ENCODE peak calls at places on chromosomes 1 and 21, in five cellular contexts. Y, Q, J, D and T are unnamed samples.

GRCh38 chr1:175217674-175218073 is 25.1 kb upstream of the KIAA0040 start:
- DNase-seq in Y (no peak), Q (no peak), J (no peak), D (no peak), T (no peak)

GRCh38 chr1:2252423-2252822 is 24.3 kb downstream of the SKI start:
- DNase-seq in Y (no peak), Q (no peak), J (no peak), D (no peak), T (no peak)

GRCh38 chr21:17679002-17679600 is 66.4 kb upstream of the BTG3 start:
- DNase-seq in Y (peak; percentile 48), Q (peak; percentile 56), J (peak; percentile 59), D (peak; percentile 57), T (peak; percentile 68)

GRCh38 chr1:68623700-68624099 is 126.8 kb upstream of the DEPDC1 start:
- DNase-seq in Y (no peak), Q (no peak), J (no peak), D (no peak), T (no peak)

GRCh38 chr1:80021891-80022290 is 1015.4 kb upstream of the ADGRL4 start:
- DNase-seq in Y (no peak), Q (no peak), J (no peak), D (no peak), T (no peak)

GRCh38 chr1:112396668-112397025 is 633 bp downstream of the CTTNBP2NL start:
- DNase-seq in Y (no peak), Q (no peak), J (no peak), D (no peak), T (no peak)

GRCh38 chr1:204962742-204963632 is 80.0 kb upstream of the CNTN2 start:
- DNase-seq in Y (peak; percentile 11), Q (no peak), J (no peak), D (no peak), T (no peak)

GRCh38 chr1:151988405-151988851 is 5.2 kb downstream of the S100A10 start:
- DNase-seq in Y (no peak), Q (no peak), J (peak; percentile 67), D (no peak), T (no peak)

GRCh38 chr1:6691507-6691906 is 10.1 kb downstream of the DNAJC11 start:
- DNase-seq in Y (no peak), Q (no peak), J (no peak), D (no peak), T (no peak)

GRCh38 chr1:46442317-46443161 is 47.1 kb upstream of the DMBX1 start:
- DNase-seq in Y (no peak), Q (peak; percentile 81), J (peak; percentile 98), D (peak; percentile 71), T (peak; percentile 82)

GRCh38 chr1:47534417-47534816 is 96.6 kb downstream of the FOXD2 start:
- DNase-seq in Y (no peak), Q (no peak), J (no peak), D (no peak), T (no peak)

GRCh38 chr1:47537966-47538365 is 100.1 kb downstream of the FOXD2 start:
- DNase-seq in Y (no peak), Q (no peak), J (no peak), D (no peak), T (no peak)

GRCh38 chr1:47534040-47534328 is 96.1 kb downstream of the FOXD2 start:
- DNase-seq in Y (no peak), Q (peak; percentile 23), J (no peak), D (no peak), T (no peak)

GRCh38 chr1:47537268-47537667 is 99.4 kb downstream of the FOXD2 start:
- DNase-seq in Y (no peak), Q (no peak), J (no peak), D (no peak), T (no peak)

GRCh38 chr1:47536646-47537118 is 98.8 kb downstream of the FOXD2 start:
- DNase-seq in Y (no peak), Q (no peak), J (no peak), D (no peak), T (peak; percentile 57)
- TF ChIP-seq FOXM1 in Y (no peak), Q (no peak), J (no peak), D (no peak), T (no peak)

DNA sequence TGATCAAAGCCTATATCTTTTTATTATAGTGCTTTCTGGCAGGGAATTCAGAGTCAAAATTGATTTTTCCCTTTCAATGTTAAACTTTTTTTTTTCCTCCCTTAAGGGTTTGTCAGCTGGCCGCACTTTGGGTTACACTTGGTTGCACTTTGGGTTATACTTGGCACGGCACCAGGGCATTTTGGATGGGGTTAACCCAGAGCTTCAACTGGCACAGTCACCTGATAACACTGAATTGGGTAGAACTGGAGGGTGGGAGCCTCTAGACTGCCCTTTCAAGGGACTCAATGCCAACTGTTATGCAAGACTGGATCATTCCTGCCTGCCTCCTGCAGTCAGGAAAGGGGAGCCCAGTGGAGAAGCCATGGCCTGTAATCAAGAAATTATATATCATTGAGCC is 211.5 kb downstream of the KCNJ6 start:
- DNase-seq in Y (no peak), Q (no peak), J (no peak), D (no peak), T (no peak)
- TF ChIP-seq FOXM1 in Y (no peak), Q (no peak), J (no peak), D (no peak), T (no peak)

GRCh38 chr21:37374026-37374425 is 7.5 kb downstream of the DYRK1A start:
- DNase-seq in Y (no peak), Q (no peak), J (no peak), D (no peak), T (no peak)
- TF ChIP-seq FOXM1 in Y (no peak), Q (no peak), J (no peak), D (no peak), T (no peak)

GRCh38 chr1:41611932-41612450 is 127.5 kb upstream of the EDN2 start:
- DNase-seq in Y (no peak), Q (no peak), J (no peak), D (no peak), T (no peak)

GRCh38 chr1:41609166-41609883 is 124.8 kb upstream of the EDN2 start:
- DNase-seq in Y (no peak), Q (no peak), J (no peak), D (no peak), T (no peak)

GRCh38 chr1:41610361-41610760 is 125.9 kb upstream of the EDN2 start:
- DNase-seq in Y (no peak), Q (no peak), J (no peak), D (no peak), T (no peak)

GRCh38 chr1:41612953-41613352 is 128.5 kb upstream of the EDN2 start:
- DNase-seq in Y (no peak), Q (no peak), J (no peak), D (no peak), T (no peak)

GRCh38 chr1:41611068-41611931 is 126.8 kb upstream of the EDN2 start:
- DNase-seq in Y (no peak), Q (no peak), J (no peak), D (no peak), T (no peak)
- TF ChIP-seq FOXM1 in Y (no peak), Q (no peak), J (no peak), D (no peak), T (no peak)

GRCh38 chr1:109271458-109271857 is 11.5 kb downstream of the PSRC1 start:
- DNase-seq in Y (no peak), Q (no peak), J (no peak), D (no peak), T (no peak)
- TF ChIP-seq FOXM1 in Y (no peak), Q (no peak), J (no peak), D (no peak), T (no peak)

GRCh38 chr1:22563671-22564612 is 653 bp downstream of the EPHA8 start:
- DNase-seq in Y (no peak), Q (peak; percentile 71), J (no peak), D (no peak), T (peak; percentile 20)
- TF ChIP-seq FOXM1 in Y (no peak), Q (no peak), J (no peak), D (no peak), T (no peak)

DNA sequence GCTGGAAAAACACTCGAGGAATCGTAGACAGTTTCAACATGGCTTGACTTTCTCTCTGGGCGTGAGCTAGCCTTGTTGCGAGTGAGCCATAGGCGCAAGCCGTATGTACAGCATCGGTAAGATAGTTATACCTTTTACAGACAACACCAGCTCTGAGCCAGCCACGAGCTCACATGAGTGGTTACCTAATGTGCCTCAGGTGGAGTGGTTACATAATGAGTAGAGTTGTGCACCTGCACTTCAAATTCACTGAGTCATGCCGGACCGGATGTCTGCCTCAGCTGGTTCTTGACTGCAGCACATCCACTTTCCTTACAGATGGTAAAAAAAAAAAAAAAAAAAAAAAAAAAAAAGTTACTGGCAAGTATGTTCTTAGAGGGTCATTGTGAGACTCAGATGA is 360.4 kb upstream of the NR5A2 start:
- DNase-seq in Y (no peak), Q (no peak), J (no peak), D (no peak), T (no peak)
- TF ChIP-seq FOXM1 in Y (no peak), Q (no peak), J (no peak), D (no peak), T (no peak)

DNA sequence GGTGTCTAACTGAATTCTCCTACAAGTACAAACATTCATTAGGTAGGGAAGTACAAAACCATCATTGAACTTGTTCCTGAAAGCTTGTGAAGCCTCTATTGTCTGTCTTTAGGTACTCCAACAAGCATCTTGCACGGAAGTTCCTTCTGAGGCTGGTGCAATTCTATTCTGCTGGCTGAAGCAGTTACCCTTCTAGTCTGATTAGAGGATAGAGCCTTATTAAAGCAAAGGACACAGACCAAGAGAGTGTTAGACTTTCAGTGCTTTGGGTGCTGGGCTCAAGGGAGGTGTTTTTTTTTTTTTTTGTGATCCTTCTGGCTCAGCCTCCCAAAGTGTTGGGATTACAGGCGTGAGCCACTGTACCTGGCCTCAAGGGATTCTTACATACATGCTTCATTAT is 43.8 kb downstream of the HHAT start:
- DNase-seq in Y (no peak), Q (no peak), J (no peak), D (no peak), T (no peak)
- TF ChIP-seq FOXM1 in Y (no peak), Q (no peak), J (no peak), D (no peak), T (no peak)

GRCh38 chr1:222589462-222590302 is at the start of gene TAF1A:
- DNase-seq in Y (peak; percentile 43), Q (peak; percentile 77), J (peak; percentile 96), D (peak; percentile 89), T (peak; percentile 83)
- TF ChIP-seq FOXM1 in Y (no peak), Q (no peak), J (no peak), D (no peak), T (no peak)